ENCODE peak calls at places on chromosomes 12 and 14, in nine cellular contexts. M is G401; C is hepatocyte; L is Caki2; H is fibroblast of the aortic adventitia; W is AG20443; T is HS-5; X is CD4-positive, alpha-beta T cell; R is NCI-H524 treated with DMSO at 0.1 percent for 48 hours. J is an unnamed sample.

GRCh38 chr14:53152909-53153701 is at the start of gene DDHD1:
- DNase-seq in R (peak), L (peak), X (peak), M (peak), T (peak), C (peak), H (peak), W (peak), J (peak)

GRCh38 chr12:128966411-128966810 is 113.1 kb downstream of the GLT1D1 start:
- DNase-seq in M (no peak), R (no peak), W (no peak), T (no peak), C (no peak), H (no peak), X (no peak), L (no peak), J (peak)

GRCh38 chr14:88995437-88996198 is 171.2 kb downstream of the TTC8 start:
- DNase-seq in H (peak), C (no peak), R (no peak), X (no peak), L (peak), W (peak), M (no peak), T (no peak), J (peak)

GRCh38 chr12:115922952-115923564 is 354.4 kb downstream of the MED13L start:
- DNase-seq in L (peak), H (peak), R (no peak), C (no peak), T (no peak), M (no peak), X (no peak), W (no peak), J (peak)

GRCh38 chr12:89856431-89856830 is 147.8 kb upstream of the ATP2B1 start:
- DNase-seq in R (no peak), H (peak), C (no peak), X (no peak), T (peak), L (no peak), M (no peak), W (peak), J (no peak)

GRCh38 chr12:13044859-13045384 is 741 bp downstream of the FAM234B start:
- DNase-seq in T (no peak), M (peak), H (peak), X (no peak), R (no peak), W (peak), C (no peak), L (peak), J (no peak)

GRCh38 chr14:28671425-28671824 is 95.2 kb upstream of the FOXG1 start:
- DNase-seq in R (no peak), W (no peak), L (no peak), C (no peak), M (no peak), T (no peak), H (peak), X (no peak), J (peak)

GRCh38 chr12:7221486-7221885 is 32.0 kb downstream of the PEX5 start:
- DNase-seq in H (no peak), L (no peak), M (no peak), C (no peak), X (no peak), T (no peak), R (no peak), W (no peak), J (no peak)

GRCh38 chr12:39722511-39722910 is 102.9 kb upstream of the ABCD2 start:
- DNase-seq in X (no peak), C (no peak), R (no peak), M (no peak), T (no peak), L (no peak), W (no peak), H (no peak), J (no peak)

GRCh38 chr12:5923043-5923605 is 21.9 kb downstream of the ANO2 start:
- DNase-seq in W (no peak), T (no peak), C (no peak), M (no peak), H (no peak), X (no peak), R (no peak), L (no peak), J (no peak)

GRCh38 chr12:105351523-105351922 is 21.0 kb downstream of the C12orf75 start:
- DNase-seq in C (no peak), W (no peak), R (no peak), T (no peak), L (no peak), H (no peak), M (no peak), X (no peak), J (no peak)

GRCh38 chr12:122023339-122024131 is 1.9 kb downstream of the BCL7A start:
- DNase-seq in L (peak), T (peak), R (peak), W (peak), M (peak), X (no peak), C (peak), H (peak), J (peak)

GRCh38 chr14:53399057-53399456 is 245.9 kb upstream of the DDHD1 start:
- DNase-seq in M (no peak), L (no peak), W (peak), H (peak), T (peak), C (no peak), R (no peak), X (no peak), J (peak)

GRCh38 chr14:53113992-53114391 is 39.1 kb downstream of the DDHD1 start:
- DNase-seq in H (no peak), C (no peak), M (no peak), L (no peak), T (no peak), W (no peak), X (no peak), R (no peak), J (no peak)

GRCh38 chr12:45122776-45123380 is 72.0 kb upstream of the DBX2 start:
- DNase-seq in T (peak), H (peak), R (peak), L (no peak), C (peak), M (peak), W (peak), X (no peak), J (peak)

GRCh38 chr12:131618303-131618658 is 92.6 kb upstream of the SFSWAP start:
- DNase-seq in W (no peak), T (no peak), R (no peak), C (peak), M (no peak), L (peak), X (no peak), H (no peak), J (peak)

GRCh38 chr12:127926004-127926403 is 341.0 kb upstream of the TMEM132C start:
- DNase-seq in H (peak), R (peak), W (peak), M (peak), T (peak), X (no peak), L (no peak), C (peak), J (peak)

GRCh38 chr12:3972576-3972975 is 99.4 kb upstream of the PARP11 start:
- DNase-seq in T (no peak), W (no peak), M (no peak), C (no peak), H (no peak), X (no peak), L (no peak), R (no peak), J (no peak)

GRCh38 chr12:116690016-116690709 is 47.7 kb downstream of the SPRING1 start:
- DNase-seq in X (no peak), L (no peak), H (no peak), W (no peak), C (no peak), M (no peak), R (no peak), T (no peak), J (no peak)

GRCh38 chr14:50222061-50222613 is 9.2 kb downstream of the SOS2 start:
- DNase-seq in H (peak), C (no peak), T (no peak), R (no peak), L (no peak), X (no peak), M (no peak), W (peak), J (no peak)

GRCh38 chr12:6635375-6635855 is 344 bp downstream of the LPAR5 start:
- DNase-seq in M (no peak), T (no peak), W (no peak), C (no peak), X (no peak), H (no peak), L (no peak), R (no peak), J (no peak)

GRCh38 chr12:27822076-27822712 is 42.2 kb upstream of the MANSC4 start:
- DNase-seq in C (no peak), W (peak), L (no peak), R (no peak), H (peak), T (peak), X (peak), M (no peak), J (peak)

GRCh38 chr12:88628856-88629509 is 48.7 kb upstream of the KITLG start:
- DNase-seq in L (no peak), M (no peak), W (peak), X (no peak), R (no peak), C (peak), H (peak), T (no peak), J (no peak)

GRCh38 chr14:74618078-74618952 is 6.3 kb upstream of the LTBP2 start:
- DNase-seq in X (peak), H (peak), L (peak), W (no peak), M (no peak), T (peak), C (no peak), R (no peak), J (peak)

GRCh38 chr14:53840444-53840843 is 116.2 kb downstream of the BMP4 start:
- DNase-seq in H (no peak), T (no peak), L (peak), X (no peak), C (peak), W (no peak), R (no peak), M (no peak), J (peak)

GRCh38 chr14:61581955-61582615 is 113.2 kb upstream of the HIF1A start:
- DNase-seq in X (no peak), R (no peak), H (peak), C (no peak), M (no peak), T (no peak), L (no peak), W (no peak), J (no peak)

GRCh38 chr14:52110441-52111086 is 41.7 kb upstream of the NID2 start:
- DNase-seq in C (no peak), H (peak), W (no peak), T (no peak), R (no peak), M (no peak), L (peak), X (no peak), J (no peak)

GRCh38 chr12:57215668-57216013 is 953 bp upstream of the NXPH4 start:
- DNase-seq in X (peak), H (peak), L (no peak), R (no peak), C (no peak), M (peak), T (no peak), W (peak), J (peak)

GRCh38 chr14:73700325-73700724 is 13.9 kb downstream of the PNMA1 start:
- DNase-seq in H (no peak), R (no peak), M (no peak), W (no peak), C (no peak), L (peak), T (no peak), X (no peak), J (peak)

GRCh38 chr12:103627189-103627855 is 40.2 kb downstream of the STAB2 start:
- DNase-seq in T (no peak), X (no peak), L (no peak), R (no peak), H (no peak), W (no peak), M (peak), C (no peak), J (no peak)

GRCh38 chr14:78029471-78030372 is 140.5 kb upstream of the NRXN3 start:
- DNase-seq in W (peak), X (no peak), T (no peak), L (no peak), R (no peak), H (peak), C (no peak), M (no peak), J (no peak)

GRCh38 chr12:44816446-44817017 is 59.6 kb downstream of the NELL2 start:
- DNase-seq in L (no peak), C (peak), R (no peak), X (no peak), H (no peak), W (no peak), T (no peak), M (no peak), J (no peak)

GRCh38 chr12:78293039-78293686 is 462.5 kb downstream of the NAV3 start:
- DNase-seq in M (no peak), X (no peak), H (peak), T (peak), L (peak), R (no peak), W (no peak), C (peak), J (peak)

GRCh38 chr14:48275301-48275700 is 599.9 kb upstream of the MDGA2 start:
- DNase-seq in C (no peak), L (no peak), M (peak), H (no peak), T (no peak), W (no peak), X (no peak), R (no peak), J (no peak)

GRCh38 chr14:70086685-70087379 is 101.9 kb downstream of the SLC8A3 start:
- DNase-seq in H (peak), C (peak), X (no peak), M (peak), T (peak), W (peak), L (peak), R (peak), J (peak)

GRCh38 chr14:22547948-22548750 is 40.9 kb downstream of the DAD1 start:
- DNase-seq in X (no peak), W (no peak), R (peak), C (no peak), H (no peak), M (no peak), L (no peak), T (no peak), J (no peak)

GRCh38 chr14:23612354-23612732 is 23.8 kb upstream of the DHRS2 start:
- DNase-seq in M (no peak), R (no peak), T (no peak), W (no peak), X (no peak), H (no peak), C (no peak), L (no peak), J (peak)

GRCh38 chr12:18320036-18320617 is 58.8 kb downstream of the PIK3C2G start:
- DNase-seq in R (no peak), W (peak), T (peak), M (no peak), X (no peak), C (peak), H (peak), L (peak), J (peak)

GRCh38 chr12:127720334-127720733 is 546.6 kb upstream of the TMEM132C start:
- DNase-seq in H (no peak), L (no peak), T (no peak), C (no peak), W (no peak), R (no peak), X (no peak), M (no peak), J (no peak)

J was measured in DMS53.